ENCODE peak calls at places on chromosome 12, in four cellular contexts. One of them, this sample, is unnamed.

GRCh38 chr12:121245951-121246350 is 36.0 kb downstream of the P2RX4 start:
- DNase-seq in LNCaP clone FGC: no peak
- DNase-seq in effector CD4-positive, alpha-beta T cell: no peak
- DNase-seq in lower lobe of right lung: no peak
- DNase-seq in this sample: no peak

GRCh38 chr12:12560587-12561304 is 1.9 kb downstream of the DUSP16 start:
- DNase-seq in effector CD4-positive, alpha-beta T cell: peak
- DNase-seq in LNCaP clone FGC: peak
- DNase-seq in lower lobe of right lung: no peak
- DNase-seq in this sample: no peak

GRCh38 chr12:8554451-8555195 is 13.9 kb upstream of the CLEC4E start:
- DNase-seq in lower lobe of right lung: no peak
- DNase-seq in LNCaP clone FGC: no peak
- DNase-seq in effector CD4-positive, alpha-beta T cell: no peak
- DNase-seq in this sample: no peak

GRCh38 chr12:60836651-60837050 is 1240.8 kb downstream of the SLC16A7 start:
- DNase-seq in lower lobe of right lung: no peak
- DNase-seq in LNCaP clone FGC: no peak
- DNase-seq in effector CD4-positive, alpha-beta T cell: no peak
- DNase-seq in this sample: no peak

GRCh38 chr12:45760333-45760732 is 30.8 kb downstream of the ARID2 start:
- DNase-seq in LNCaP clone FGC: no peak
- DNase-seq in lower lobe of right lung: no peak
- DNase-seq in effector CD4-positive, alpha-beta T cell: no peak
- DNase-seq in this sample: no peak

GRCh38 chr12:94701711-94702110 is 51.4 kb upstream of the TMCC3 start:
- DNase-seq in lower lobe of right lung: no peak
- DNase-seq in LNCaP clone FGC: no peak
- DNase-seq in effector CD4-positive, alpha-beta T cell: no peak
- DNase-seq in this sample: no peak

GRCh38 chr12:3252416-3252815 is 175.2 kb downstream of the TSPAN9 start:
- DNase-seq in effector CD4-positive, alpha-beta T cell: no peak
- DNase-seq in LNCaP clone FGC: no peak
- DNase-seq in lower lobe of right lung: peak
- DNase-seq in this sample: no peak

GRCh38 chr12:7091660-7092228 is 501 bp downstream of the C1R start:
- DNase-seq in lower lobe of right lung: no peak
- DNase-seq in LNCaP clone FGC: no peak
- DNase-seq in effector CD4-positive, alpha-beta T cell: no peak
- DNase-seq in this sample: no peak

GRCh38 chr12:27974735-27975221 is 2.2 kb upstream of the PTHLH start:
- DNase-seq in effector CD4-positive, alpha-beta T cell: no peak
- DNase-seq in lower lobe of right lung: no peak
- DNase-seq in LNCaP clone FGC: no peak
- DNase-seq in this sample: no peak

GRCh38 chr12:123106640-123107359 is 44.1 kb downstream of the PITPNM2 start:
- DNase-seq in lower lobe of right lung: peak
- DNase-seq in effector CD4-positive, alpha-beta T cell: peak
- DNase-seq in LNCaP clone FGC: no peak
- DNase-seq in this sample: no peak

GRCh38 chr12:24111101-24111500 is 161.6 kb upstream of the SOX5 start:
- DNase-seq in lower lobe of right lung: no peak
- DNase-seq in effector CD4-positive, alpha-beta T cell: no peak
- DNase-seq in LNCaP clone FGC: no peak
- DNase-seq in this sample: no peak

GRCh38 chr12:85057370-85057963 is 21.3 kb downstream of the LRRIQ1 start:
- DNase-seq in effector CD4-positive, alpha-beta T cell: no peak
- DNase-seq in lower lobe of right lung: no peak
- DNase-seq in LNCaP clone FGC: peak
- DNase-seq in this sample: peak

GRCh38 chr12:104863549-104863948 is 94.5 kb downstream of the SLC41A2 start:
- DNase-seq in lower lobe of right lung: no peak
- DNase-seq in LNCaP clone FGC: no peak
- DNase-seq in effector CD4-positive, alpha-beta T cell: no peak
- DNase-seq in this sample: no peak

GRCh38 chr12:18383203-18383602 is 121.9 kb downstream of the PIK3C2G start:
- DNase-seq in lower lobe of right lung: no peak
- DNase-seq in LNCaP clone FGC: no peak
- DNase-seq in effector CD4-positive, alpha-beta T cell: no peak
- DNase-seq in this sample: no peak

GRCh38 chr12:53935562-53936341 is 2.9 kb upstream of the HOXC13 start:
- DNase-seq in effector CD4-positive, alpha-beta T cell: no peak
- DNase-seq in lower lobe of right lung: no peak
- DNase-seq in LNCaP clone FGC: no peak
- DNase-seq in this sample: no peak

GRCh38 chr12:106170285-106170684 is 31.5 kb upstream of the NUAK1 start:
- DNase-seq in effector CD4-positive, alpha-beta T cell: no peak
- DNase-seq in LNCaP clone FGC: no peak
- DNase-seq in lower lobe of right lung: no peak
- DNase-seq in this sample: no peak

GRCh38 chr12:91007531-91008290 is 2.9 kb upstream of the EPYC start:
- DNase-seq in lower lobe of right lung: no peak
- DNase-seq in effector CD4-positive, alpha-beta T cell: no peak
- DNase-seq in LNCaP clone FGC: no peak
- DNase-seq in this sample: no peak

GRCh38 chr12:125683748-125684381 is 618.6 kb downstream of the AACS start:
- DNase-seq in lower lobe of right lung: peak
- DNase-seq in LNCaP clone FGC: peak
- DNase-seq in effector CD4-positive, alpha-beta T cell: no peak
- DNase-seq in this sample: no peak

GRCh38 chr12:92365836-92366235 is 220.2 kb upstream of the BTG1 start:
- DNase-seq in LNCaP clone FGC: no peak
- DNase-seq in effector CD4-positive, alpha-beta T cell: no peak
- DNase-seq in lower lobe of right lung: no peak
- DNase-seq in this sample: no peak